ENCODE peak calls at places on chromosome 1, in nine cellular contexts. N is naive thymus-derived CD4-positive, alpha-beta T cell; U is mucosa of descending colon; E is pancreas; M is cardiac muscle cell; I is left ventricle myocardium inferior; A is GM23248; K is A673; L is lower lobe of right lung. Y is an unnamed sample. For H3K9me3, the result is how much of the 10 kb centered on the place peaks cover.

GRCh38 chr1:1324084-1324523 is 356 bp downstream of the INTS11 start:
- DNase-seq in N (no peak), U (no peak), E (no peak), M (no peak), I (no peak), A (no peak), K (no peak), L (no peak), Y (no peak)

GRCh38 chr1:175221548-175222175 is 29.1 kb upstream of the KIAA0040 start:
- DNase-seq in N (no peak), U (no peak), E (peak), M (peak), I (peak), A (peak), K (no peak), L (peak), Y (no peak)

GRCh38 chr1:99727575-99728190 is 38.8 kb downstream of the FRRS1 start:
- DNase-seq in N (no peak), U (no peak), E (no peak), M (peak), I (no peak), A (peak), K (peak), L (no peak), Y (no peak)

GRCh38 chr1:100757946-100758345 is 38.4 kb downstream of the VCAM1 start:
- DNase-seq in N (no peak), U (no peak), E (no peak), M (no peak), I (peak), A (no peak), K (no peak), L (no peak), Y (no peak)

GRCh38 chr1:187680823-187681222 is 852.1 kb downstream of the PLA2G4A start:
- DNase-seq in N (no peak), U (no peak), E (no peak), M (peak), I (no peak), A (peak), K (no peak), L (no peak), Y (no peak)

GRCh38 chr1:185463011-185463410 is 146.0 kb upstream of the IVNS1ABP start:
- DNase-seq in N (no peak), U (no peak), E (no peak), M (no peak), I (no peak), A (peak), K (no peak), L (no peak), Y (no peak)

GRCh38 chr1:109960745-109961094 is 23.8 kb upstream of the AHCYL1 start:
- DNase-seq in N (no peak), U (no peak), E (no peak), M (no peak), I (no peak), A (no peak), K (no peak), L (no peak), Y (no peak)

GRCh38 chr1:171418546-171418945 is 66.8 kb upstream of the PRRC2C start:
- DNase-seq in N (no peak), U (no peak), E (no peak), M (no peak), I (no peak), A (no peak), K (no peak), L (no peak), Y (no peak)

DNA sequence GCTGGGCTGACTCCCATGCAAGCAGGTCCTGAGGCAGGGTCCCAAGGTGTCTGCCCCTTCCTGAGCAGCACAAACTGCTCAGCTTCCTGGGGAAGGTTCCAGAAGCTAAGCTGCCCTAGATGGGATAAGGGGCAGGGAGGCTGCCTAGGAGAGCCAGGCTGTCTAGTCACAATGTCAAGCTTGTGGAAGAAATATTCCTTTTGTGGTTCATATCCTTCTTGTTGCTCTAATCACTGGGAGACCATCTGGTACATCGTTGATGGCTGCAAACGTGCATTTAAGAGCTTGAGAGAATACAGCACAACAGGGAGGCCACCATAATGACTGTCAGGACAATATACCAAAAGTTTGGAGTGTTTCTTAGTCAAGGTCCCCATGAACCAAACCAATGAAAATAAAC is 67.4 kb downstream of the SLC16A1 start:
- DNase-seq in N (no peak), U (no peak), E (no peak), M (no peak), I (no peak), A (no peak), K (no peak), L (no peak), Y (no peak)
- H3K9me3 ChIP-seq in N (under half), U (under half), E (under half), M (under half), I (under half), A (under half), K (under half), L (under half), Y (under half)

GRCh38 chr1:2933431-2934172 is 87.7 kb upstream of the ACTRT2 start:
- DNase-seq in N (no peak), U (peak), E (peak), M (no peak), I (no peak), A (no peak), K (no peak), L (peak), Y (no peak)
- H3K9me3 ChIP-seq in N (under half), U (under half), E (under half), M (under half), I (under half), A (under half), K (under half), L (under half), Y (under half)

GRCh38 chr1:30879940-30880339 is 28.6 kb downstream of the SDC3 start:
- DNase-seq in N (no peak), U (no peak), E (no peak), M (no peak), I (no peak), A (no peak), K (no peak), L (no peak), Y (no peak)
- H3K9me3 ChIP-seq in N (under half), U (under half), E (under half), M (under half), I (under half), A (under half), K (under half), L (under half), Y (under half)

GRCh38 chr1:238653693-238654321 is 732.6 kb upstream of the CHRM3 start:
- DNase-seq in N (no peak), U (no peak), E (no peak), M (peak), I (no peak), A (peak), K (no peak), L (no peak), Y (no peak)
- H3K9me3 ChIP-seq in N (under half), U (under half), E (under half), M (under half), I (under half), A (under half), K (under half), L (under half), Y (under half)

GRCh38 chr1:21329209-21329844 is 39.1 kb upstream of the ECE1 start:
- DNase-seq in N (peak), U (peak), E (no peak), M (no peak), I (no peak), A (no peak), K (no peak), L (no peak), Y (no peak)

GRCh38 chr1:21334214-21335087 is 44.2 kb upstream of the ECE1 start:
- DNase-seq in N (peak), U (peak), E (peak), M (peak), I (peak), A (peak), K (peak), L (peak), Y (peak)

GRCh38 chr1:21333824-21334213 is 43.6 kb upstream of the ECE1 start:
- DNase-seq in N (no peak), U (no peak), E (no peak), M (no peak), I (no peak), A (no peak), K (no peak), L (no peak), Y (no peak)

GRCh38 chr1:21332691-21333449 is 42.6 kb upstream of the ECE1 start:
- DNase-seq in N (no peak), U (no peak), E (peak), M (no peak), I (no peak), A (no peak), K (no peak), L (no peak), Y (no peak)

DNA sequence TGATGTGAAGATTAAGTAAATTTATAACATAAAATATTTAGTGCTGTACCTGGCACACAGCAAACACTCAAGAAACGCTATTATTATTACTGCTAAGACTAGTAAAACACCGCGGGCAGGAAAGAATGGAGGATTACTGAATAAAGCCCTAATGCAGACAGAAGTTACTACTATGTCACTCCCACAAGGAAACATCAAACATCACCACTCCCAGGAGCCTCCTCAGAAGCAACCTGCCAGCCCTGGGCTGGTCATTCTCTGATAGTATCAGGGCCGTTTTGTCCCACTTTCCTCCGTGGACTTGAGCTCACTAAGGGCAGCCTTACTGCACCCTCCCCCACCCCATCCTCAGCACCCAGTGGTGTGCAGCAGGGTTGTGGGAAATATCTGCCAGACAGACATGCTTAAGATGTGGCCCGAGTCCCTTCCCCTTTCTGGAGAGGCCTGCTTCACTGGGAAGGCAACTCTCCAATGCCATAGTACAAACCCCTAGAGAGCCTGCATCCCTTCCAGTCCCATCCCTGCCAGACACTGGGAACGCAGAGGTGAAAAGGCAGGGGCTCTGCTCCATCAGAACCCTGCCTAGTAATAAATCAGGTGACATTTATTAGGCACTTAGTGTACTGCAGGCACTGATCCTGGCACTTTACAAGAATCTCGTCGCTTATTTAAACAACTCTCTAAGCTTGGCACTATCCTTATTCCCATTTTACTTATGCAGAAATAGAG is 41.7 kb upstream of the ECE1 start:
- DNase-seq in N (no peak), U (no peak), E (peak), M (no peak), I (no peak), A (no peak), K (no peak), L (no peak), Y (no peak)
- H3K9me3 ChIP-seq in N (under half), U (under half), E (under half), M (under half), I (under half), A (under half), K (under half), L (under half), Y (under half)

GRCh38 chr1:248599396-248599795 is 1.9 kb upstream of the OR2T10 start:
- DNase-seq in N (no peak), U (no peak), E (no peak), M (no peak), I (no peak), A (no peak), K (no peak), L (no peak), Y (no peak)
- H3K9me3 ChIP-seq in N (under half), U (under half), E (under half), M (under half), I (under half), A (under half), K (under half), L (under half), Y (under half)

DNA sequence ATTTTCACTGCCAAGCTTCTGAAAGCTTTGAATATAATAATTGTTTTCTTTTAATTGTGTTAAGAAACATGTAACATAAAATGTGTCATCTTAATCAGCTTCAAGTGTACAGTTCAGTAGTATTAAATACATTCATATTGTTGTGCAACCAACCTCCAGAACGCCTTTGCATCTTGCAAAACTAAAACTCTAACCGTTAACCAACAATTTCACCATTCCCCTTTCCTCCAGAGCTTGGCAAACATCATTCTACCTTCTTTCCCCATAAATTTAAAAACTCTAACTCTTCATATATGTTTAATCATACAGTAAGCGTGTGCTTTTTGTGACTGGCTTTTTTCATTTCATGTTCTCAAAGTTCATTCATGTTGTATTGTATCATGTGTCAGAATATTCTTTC is 2.1 kb downstream of the MNDA start:
- DNase-seq in N (no peak), U (no peak), E (no peak), M (no peak), I (no peak), A (no peak), K (no peak), L (no peak), Y (no peak)
- H3K9me3 ChIP-seq in N (under half), U (under half), E (under half), M (under half), I (under half), A (under half), K (under half), L (under half), Y (under half)

GRCh38 chr1:2882968-2883696 is 81.6 kb upstream of the TTC34 start:
- DNase-seq in N (no peak), U (no peak), E (no peak), M (no peak), I (no peak), A (no peak), K (no peak), L (no peak), Y (no peak)
- H3K9me3 ChIP-seq in N (under half), U (under half), E (under half), M (under half), I (under half), A (under half), K (under half), L (under half), Y (under half)